ENCODE peak calls at places on chromosome 12, in four cellular contexts. M is HepG2, C is K562, V is GM12878. W is an unnamed sample.

GRCh38 chr12:48961331-48961730 is 4.0 kb upstream of the ARF3 start:
- DNase-seq in M (no peak), C (no peak), V (no peak), W (no peak)

GRCh38 chr12:53551889-53552291 is 44.6 kb upstream of the NPFF start:
- DNase-seq in M (no peak), C (no peak), V (no peak), W (no peak)

GRCh38 chr12:459430-460258 is at the start of gene B4GALNT3:
- DNase-seq in M (no peak), C (peak; percentile 65), V (no peak), W (no peak)

GRCh38 chr12:113103756-113104450 is 31.7 kb downstream of the RASAL1 start:
- DNase-seq in M (peak; percentile 27), C (peak; percentile 68), V (no peak), W (no peak)

GRCh38 chr12:50403001-50403440 is 2.3 kb downstream of the LARP4 start:
- DNase-seq in M (no peak), C (no peak), V (no peak), W (no peak)

GRCh38 chr12:23204933-23205778 is 580.2 kb downstream of the ETNK1 start:
- DNase-seq in M (peak; percentile 54), C (peak; percentile 56), V (peak; percentile 27), W (peak; percentile 67)

GRCh38 chr12:55932546-55932919 is 1.6 kb downstream of the DGKA start:
- DNase-seq in M (no peak), C (no peak), V (no peak), W (peak; percentile 33)

GRCh38 chr12:119940881-119941280 is 48.2 kb upstream of the BICDL1 start:
- DNase-seq in M (peak; percentile 89), C (no peak), V (no peak), W (peak; percentile 68)

GRCh38 chr12:4448943-4449861 is 3.6 kb upstream of the FGF6 start:
- DNase-seq in M (peak; percentile 18), C (no peak), V (no peak), W (no peak)

GRCh38 chr12:84697141-84697540 is 215.5 kb downstream of the SLC6A15 start:
- DNase-seq in M (no peak), C (no peak), V (no peak), W (no peak)

GRCh38 chr12:13254311-13254710 is 57.8 kb downstream of the EMP1 start:
- DNase-seq in M (no peak), C (no peak), V (no peak), W (no peak)

GRCh38 chr12:22100952-22101748 is 55.1 kb downstream of the CMAS start:
- DNase-seq in M (peak; percentile 40), C (no peak), V (peak; percentile 13), W (peak; percentile 73)

GRCh38 chr12:114691810-114692557 is 8.0 kb upstream of the TBX3 start:
- DNase-seq in M (no peak), C (no peak), V (no peak), W (no peak)

GRCh38 chr12:41552507-41553047 is 364.5 kb downstream of the PDZRN4 start:
- DNase-seq in M (no peak), C (no peak), V (no peak), W (no peak)

GRCh38 chr12:93378373-93379310 is 917 bp downstream of the NUDT4 start:
- DNase-seq in M (no peak), C (peak; percentile 39), V (no peak), W (peak; percentile 72)

DNA sequence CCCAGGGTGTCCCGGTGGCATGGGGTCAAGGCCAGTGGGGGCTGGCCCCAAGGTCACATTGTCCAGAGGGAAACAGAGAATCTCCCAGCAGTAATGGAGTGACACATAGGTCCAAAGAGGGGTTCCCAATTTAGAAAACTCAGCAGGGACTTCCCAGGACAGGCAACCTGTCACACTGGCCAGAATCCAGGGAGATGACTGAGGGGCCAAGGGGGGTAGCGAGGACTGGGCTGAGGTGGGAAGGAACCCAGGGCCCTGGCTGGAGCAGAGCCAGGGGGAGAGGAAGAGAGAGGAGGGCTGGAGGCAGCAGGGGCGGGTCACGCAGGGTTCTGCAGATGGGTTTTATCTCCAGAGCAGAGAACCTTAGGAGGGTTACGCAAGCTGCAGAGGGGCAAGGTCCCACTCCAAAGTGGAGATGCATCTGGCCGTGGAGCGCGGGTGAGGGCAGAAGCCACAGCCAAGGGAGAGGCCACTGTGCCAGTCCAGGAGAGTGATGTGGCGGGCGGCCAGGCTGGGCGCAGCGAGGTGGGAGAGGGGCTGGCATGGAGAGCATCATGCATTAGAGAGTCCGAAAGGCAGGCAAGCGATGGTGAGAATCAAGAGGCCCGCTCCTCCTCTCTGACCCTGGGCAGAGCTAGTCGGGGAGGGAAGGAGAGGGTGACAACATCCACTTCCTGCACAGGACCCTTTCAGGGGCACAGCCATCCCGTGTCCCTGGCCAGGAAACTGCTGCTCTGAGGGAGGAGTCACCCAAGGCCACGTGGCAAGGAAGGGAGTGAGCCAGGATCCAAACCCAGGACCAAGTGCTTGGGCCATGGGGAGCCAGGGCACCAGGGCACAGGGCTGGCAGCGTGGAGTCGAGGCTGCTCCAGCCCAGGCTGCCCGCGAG is 29.0 kb downstream of the NCOR2 start:
- DNase-seq in M (peak; percentile 41), C (no peak), V (no peak), W (no peak)
- TF ChIP-seq MXI1 in M (no peak), C (no peak), V (no peak), W (no peak)

DNA sequence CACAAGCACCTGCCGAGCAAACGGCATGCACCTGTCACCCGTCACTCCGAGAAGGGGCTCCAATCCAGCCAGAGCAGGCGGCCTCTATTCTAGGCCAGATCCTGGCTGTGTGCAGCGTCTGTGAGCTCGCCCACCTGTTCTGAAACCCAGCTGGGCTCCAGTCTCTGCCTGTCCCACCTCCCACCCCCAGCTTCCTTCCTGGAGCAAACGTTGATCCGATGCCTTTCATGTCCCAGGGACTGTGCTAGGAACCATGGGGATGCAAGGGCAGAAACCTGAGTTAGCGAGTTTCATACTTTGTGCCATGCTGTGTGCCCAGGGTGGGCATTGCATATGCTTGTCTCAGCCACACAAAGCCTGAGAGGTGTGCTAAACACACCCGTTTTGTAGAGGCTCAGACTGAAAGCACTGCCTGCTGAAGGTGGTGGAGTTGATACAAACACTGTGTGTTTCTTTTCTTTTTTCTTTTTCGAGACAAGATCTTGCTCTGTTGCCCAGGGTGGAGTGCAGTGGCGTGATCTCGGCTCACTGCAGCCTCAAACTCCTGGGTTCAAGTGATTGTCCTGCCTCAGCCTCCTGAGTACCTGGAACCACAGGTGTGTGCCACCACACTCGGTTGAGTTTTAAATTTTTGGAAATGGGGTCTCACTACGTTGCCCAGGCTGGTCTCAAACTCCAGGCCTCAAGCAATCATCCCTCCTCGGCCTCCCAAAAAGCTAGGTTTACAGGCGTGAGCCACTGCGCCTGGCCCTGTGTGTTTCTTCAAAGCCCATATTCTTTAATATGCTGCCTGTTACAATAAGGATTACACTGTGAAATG is 84.1 kb upstream of the MED13L start:
- DNase-seq in M (no peak), C (no peak), V (no peak), W (no peak)
- TF ChIP-seq BHLHE40 in M (no peak), C (no peak), V (peak; percentile 37), W (no peak)

GRCh38 chr12:12181516-12181915 is 85.3 kb downstream of the LRP6 start:
- DNase-seq in M (no peak), C (no peak), V (no peak), W (peak; percentile 70)
- TF ChIP-seq MXI1 in M (no peak), C (no peak), V (no peak), W (no peak)

GRCh38 chr12:126353604-126354003 is 1288.4 kb downstream of the AACS start:
- DNase-seq in M (no peak), C (no peak), V (no peak), W (no peak)
- TF ChIP-seq BHLHE40 in M (no peak), C (no peak), V (no peak), W (no peak)

DNA sequence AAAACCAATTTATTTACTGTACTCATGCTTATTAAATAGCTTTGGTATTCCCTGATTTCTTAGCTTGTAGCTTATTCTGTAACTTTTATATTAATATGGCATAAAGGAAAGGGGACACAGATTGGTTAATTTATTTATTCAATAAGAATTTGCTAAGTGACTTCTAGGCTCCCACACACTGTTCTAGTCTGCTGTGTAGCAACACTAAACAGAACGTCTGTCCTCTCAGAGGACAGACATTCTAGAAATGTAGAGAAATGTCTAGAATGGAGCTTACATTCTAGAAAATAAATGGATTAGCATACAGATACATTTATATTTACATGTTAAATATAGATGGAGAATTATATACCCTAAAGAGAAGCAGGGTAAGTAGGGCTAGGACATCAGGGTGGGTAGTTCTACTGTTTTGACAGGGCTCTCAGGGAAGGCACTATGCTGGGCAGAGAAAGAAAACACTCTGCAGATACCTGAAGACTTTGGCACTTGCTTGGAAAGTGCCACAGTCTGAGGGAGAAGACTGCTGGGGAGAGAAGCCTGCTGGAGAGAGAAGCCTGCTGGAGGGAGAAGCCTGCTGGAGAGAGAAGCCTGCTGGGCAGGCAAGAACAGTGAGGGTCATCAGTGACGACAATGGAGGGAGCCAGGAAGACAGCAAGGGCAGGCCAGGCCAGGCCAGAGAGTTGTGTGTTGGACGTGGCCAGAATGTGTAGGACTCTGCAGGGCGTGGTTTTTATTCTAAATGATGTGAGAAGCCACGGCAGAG is 185.1 kb upstream of the ABCD2 start:
- DNase-seq in M (no peak), C (no peak), V (no peak), W (no peak)
- TF ChIP-seq MXI1 in M (no peak), C (no peak), V (no peak), W (no peak)

DNA sequence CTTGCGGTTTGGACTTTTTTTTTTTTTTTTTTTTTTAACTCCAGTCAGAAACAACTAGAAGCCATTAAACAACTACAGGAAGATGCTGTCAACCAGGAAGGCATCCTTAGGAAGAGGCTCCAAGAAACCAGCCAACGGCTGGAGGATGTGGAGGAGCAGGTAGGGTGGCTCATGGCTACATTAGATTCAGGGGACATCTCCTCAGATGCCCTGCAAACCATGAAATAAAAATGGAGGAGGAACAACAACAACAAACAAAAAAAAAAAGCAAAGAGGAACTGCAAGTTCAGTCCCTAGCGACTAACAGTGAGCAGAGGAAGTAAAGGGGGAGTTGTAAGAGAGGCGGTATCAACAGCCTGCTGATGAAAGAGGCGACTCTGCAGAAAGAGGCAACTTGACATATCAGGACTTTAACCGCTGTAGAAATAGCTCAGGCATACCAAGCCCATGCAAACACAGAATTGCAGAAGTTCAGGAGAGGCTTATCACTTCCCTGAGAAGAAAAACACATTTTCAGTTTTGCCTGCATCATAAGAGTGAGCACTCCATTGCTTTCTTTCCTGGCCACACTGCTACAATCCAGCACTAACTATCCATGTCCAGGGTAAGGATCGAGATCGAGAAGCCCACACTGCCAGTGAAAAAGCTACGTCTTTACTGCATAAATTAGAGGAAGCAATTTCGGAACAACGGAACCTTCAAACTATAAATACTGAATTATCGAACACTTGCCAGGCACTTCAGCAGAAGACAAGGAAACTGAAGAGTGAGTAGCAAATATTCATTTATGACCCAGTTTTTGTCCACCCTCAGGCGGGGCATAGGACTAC is 103.5 kb upstream of the BCAT1 start:
- DNase-seq in M (peak; percentile 45), C (peak; percentile 12), V (peak; percentile 93), W (no peak)
- TF ChIP-seq BHLHE40 in M (no peak), C (no peak), V (peak; percentile 7), W (no peak)

DNA sequence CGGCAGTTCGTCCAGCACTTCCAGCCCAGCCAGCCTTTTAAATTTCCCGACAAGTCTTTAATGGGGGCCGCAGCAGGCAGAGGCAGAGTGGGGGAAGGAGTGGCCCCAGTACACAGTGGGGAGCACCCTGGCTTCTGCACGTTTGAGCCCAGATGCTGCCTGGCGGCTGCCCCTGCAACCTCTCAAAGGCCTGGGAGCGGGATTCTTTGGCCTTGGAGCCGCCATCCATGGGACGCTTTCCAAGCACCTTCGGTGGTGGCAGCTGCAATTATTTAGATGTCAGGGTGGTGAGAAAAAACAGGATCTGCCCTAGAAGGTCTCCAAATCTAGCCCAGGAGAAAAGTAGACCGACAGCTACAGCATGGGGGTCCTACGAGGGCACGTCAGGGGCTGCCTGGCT is 46.0 kb downstream of the FAM222A start:
- DNase-seq in M (no peak), C (no peak), V (no peak), W (no peak)
- TF ChIP-seq MXI1 in M (no peak), C (no peak), V (no peak), W (no peak)

GRCh38 chr12:74349925-74350324 is 187.7 kb upstream of the ATXN7L3B start:
- DNase-seq in M (no peak), C (no peak), V (no peak), W (no peak)
- TF ChIP-seq BHLHE40 in M (no peak), C (no peak), V (no peak), W (no peak)

W was measured in IMR-90.